ENCODE peak calls at places on chromosomes 1 and 21, in six cellular contexts. One of them, this sample, is unnamed.

GRCh38 chr1:6260961-6261614 is at the start of gene GPR153:
- DNase-seq in stimulated activated CD4-positive, alpha-beta T cell treated with anti-CD3 and anti-CD28 coated beads, Interleukin-1b, Interleukin-23, amount 100 ng/mL, for 24 hours: peak; percentile 43
- DNase-seq in activated CD4-positive, alpha-beta T cell treated with anti-CD3 and anti-CD28 coated beads, Interleukin-2, amount 10 ng/mL, durations not matched to agents 7 days and 5 days: peak; percentile 41
- DNase-seq in T-helper 2 cell treated with Interferon-gamma antibody and Interleukin-4, amounts not matched to agents 5 μg/mL and 100 μg/mL, for 36 hours: peak; percentile 60
- DNase-seq in HuH-7.5: peak; percentile 72
- DNase-seq in heart right ventricle: peak; percentile 63
- DNase-seq in this sample: no peak

GRCh38 chr1:209808059-209808494 is 2.1 kb upstream of the IRF6 start:
- DNase-seq in stimulated activated CD4-positive, alpha-beta T cell treated with anti-CD3 and anti-CD28 coated beads, Interleukin-1b, Interleukin-23, amount 100 ng/mL, for 24 hours: no peak
- DNase-seq in activated CD4-positive, alpha-beta T cell treated with anti-CD3 and anti-CD28 coated beads, Interleukin-2, amount 10 ng/mL, durations not matched to agents 7 days and 5 days: no peak
- DNase-seq in T-helper 2 cell treated with Interferon-gamma antibody and Interleukin-4, amounts not matched to agents 5 μg/mL and 100 μg/mL, for 36 hours: no peak
- DNase-seq in HuH-7.5: no peak
- DNase-seq in heart right ventricle: peak; percentile 59
- DNase-seq in this sample: peak; percentile 60

GRCh38 chr1:31505884-31506497 is 70.3 kb upstream of the TINAGL1 start:
- DNase-seq in stimulated activated CD4-positive, alpha-beta T cell treated with anti-CD3 and anti-CD28 coated beads, Interleukin-1b, Interleukin-23, amount 100 ng/mL, for 24 hours: peak; percentile 5
- DNase-seq in activated CD4-positive, alpha-beta T cell treated with anti-CD3 and anti-CD28 coated beads, Interleukin-2, amount 10 ng/mL, durations not matched to agents 7 days and 5 days: peak; percentile 73
- DNase-seq in T-helper 2 cell treated with Interferon-gamma antibody and Interleukin-4, amounts not matched to agents 5 μg/mL and 100 μg/mL, for 36 hours: peak; percentile 42
- DNase-seq in HuH-7.5: no peak
- DNase-seq in heart right ventricle: no peak
- DNase-seq in this sample: no peak

GRCh38 chr1:23838401-23838866 is 13.2 kb upstream of the HMGCL start:
- DNase-seq in stimulated activated CD4-positive, alpha-beta T cell treated with anti-CD3 and anti-CD28 coated beads, Interleukin-1b, Interleukin-23, amount 100 ng/mL, for 24 hours: peak; percentile 60
- DNase-seq in activated CD4-positive, alpha-beta T cell treated with anti-CD3 and anti-CD28 coated beads, Interleukin-2, amount 10 ng/mL, durations not matched to agents 7 days and 5 days: peak; percentile 75
- DNase-seq in T-helper 2 cell treated with Interferon-gamma antibody and Interleukin-4, amounts not matched to agents 5 μg/mL and 100 μg/mL, for 36 hours: peak; percentile 56
- DNase-seq in HuH-7.5: peak; percentile 51
- DNase-seq in heart right ventricle: peak; percentile 73
- DNase-seq in this sample: peak; percentile 71

GRCh38 chr1:160540859-160541233 is 17.8 kb upstream of the SLAMF6 start:
- DNase-seq in stimulated activated CD4-positive, alpha-beta T cell treated with anti-CD3 and anti-CD28 coated beads, Interleukin-1b, Interleukin-23, amount 100 ng/mL, for 24 hours: no peak
- DNase-seq in activated CD4-positive, alpha-beta T cell treated with anti-CD3 and anti-CD28 coated beads, Interleukin-2, amount 10 ng/mL, durations not matched to agents 7 days and 5 days: no peak
- DNase-seq in T-helper 2 cell treated with Interferon-gamma antibody and Interleukin-4, amounts not matched to agents 5 μg/mL and 100 μg/mL, for 36 hours: no peak
- DNase-seq in HuH-7.5: no peak
- DNase-seq in heart right ventricle: no peak
- DNase-seq in this sample: no peak

GRCh38 chr1:157496121-157496526 is 56.2 kb downstream of the FCRL5 start:
- DNase-seq in stimulated activated CD4-positive, alpha-beta T cell treated with anti-CD3 and anti-CD28 coated beads, Interleukin-1b, Interleukin-23, amount 100 ng/mL, for 24 hours: peak; percentile 4
- DNase-seq in activated CD4-positive, alpha-beta T cell treated with anti-CD3 and anti-CD28 coated beads, Interleukin-2, amount 10 ng/mL, durations not matched to agents 7 days and 5 days: peak; percentile 62
- DNase-seq in T-helper 2 cell treated with Interferon-gamma antibody and Interleukin-4, amounts not matched to agents 5 μg/mL and 100 μg/mL, for 36 hours: peak; percentile 23
- DNase-seq in HuH-7.5: peak; percentile 16
- DNase-seq in heart right ventricle: no peak
- DNase-seq in this sample: peak; percentile 64

GRCh38 chr1:152487871-152488270 is 22.7 kb upstream of the LCE5A start:
- DNase-seq in stimulated activated CD4-positive, alpha-beta T cell treated with anti-CD3 and anti-CD28 coated beads, Interleukin-1b, Interleukin-23, amount 100 ng/mL, for 24 hours: no peak
- DNase-seq in activated CD4-positive, alpha-beta T cell treated with anti-CD3 and anti-CD28 coated beads, Interleukin-2, amount 10 ng/mL, durations not matched to agents 7 days and 5 days: no peak
- DNase-seq in T-helper 2 cell treated with Interferon-gamma antibody and Interleukin-4, amounts not matched to agents 5 μg/mL and 100 μg/mL, for 36 hours: no peak
- DNase-seq in HuH-7.5: no peak
- DNase-seq in heart right ventricle: no peak
- DNase-seq in this sample: no peak

GRCh38 chr1:162466797-162467196 is 30.8 kb upstream of the UHMK1 start:
- DNase-seq in stimulated activated CD4-positive, alpha-beta T cell treated with anti-CD3 and anti-CD28 coated beads, Interleukin-1b, Interleukin-23, amount 100 ng/mL, for 24 hours: no peak
- DNase-seq in activated CD4-positive, alpha-beta T cell treated with anti-CD3 and anti-CD28 coated beads, Interleukin-2, amount 10 ng/mL, durations not matched to agents 7 days and 5 days: no peak
- DNase-seq in T-helper 2 cell treated with Interferon-gamma antibody and Interleukin-4, amounts not matched to agents 5 μg/mL and 100 μg/mL, for 36 hours: no peak
- DNase-seq in HuH-7.5: no peak
- DNase-seq in heart right ventricle: no peak
- DNase-seq in this sample: no peak

GRCh38 chr21:26709090-26709489 is 136.0 kb upstream of the CYYR1 start:
- DNase-seq in stimulated activated CD4-positive, alpha-beta T cell treated with anti-CD3 and anti-CD28 coated beads, Interleukin-1b, Interleukin-23, amount 100 ng/mL, for 24 hours: no peak
- DNase-seq in activated CD4-positive, alpha-beta T cell treated with anti-CD3 and anti-CD28 coated beads, Interleukin-2, amount 10 ng/mL, durations not matched to agents 7 days and 5 days: no peak
- DNase-seq in T-helper 2 cell treated with Interferon-gamma antibody and Interleukin-4, amounts not matched to agents 5 μg/mL and 100 μg/mL, for 36 hours: no peak
- DNase-seq in HuH-7.5: no peak
- DNase-seq in heart right ventricle: no peak
- DNase-seq in this sample: no peak

GRCh38 chr1:115697619-115698018 is 55.8 kb downstream of the VANGL1 start:
- DNase-seq in stimulated activated CD4-positive, alpha-beta T cell treated with anti-CD3 and anti-CD28 coated beads, Interleukin-1b, Interleukin-23, amount 100 ng/mL, for 24 hours: no peak
- DNase-seq in activated CD4-positive, alpha-beta T cell treated with anti-CD3 and anti-CD28 coated beads, Interleukin-2, amount 10 ng/mL, durations not matched to agents 7 days and 5 days: no peak
- DNase-seq in T-helper 2 cell treated with Interferon-gamma antibody and Interleukin-4, amounts not matched to agents 5 μg/mL and 100 μg/mL, for 36 hours: no peak
- DNase-seq in HuH-7.5: no peak
- DNase-seq in heart right ventricle: no peak
- DNase-seq in this sample: no peak

GRCh38 chr1:54965624-54966340 is 14.6 kb upstream of the TMEM61 start:
- DNase-seq in stimulated activated CD4-positive, alpha-beta T cell treated with anti-CD3 and anti-CD28 coated beads, Interleukin-1b, Interleukin-23, amount 100 ng/mL, for 24 hours: no peak
- DNase-seq in activated CD4-positive, alpha-beta T cell treated with anti-CD3 and anti-CD28 coated beads, Interleukin-2, amount 10 ng/mL, durations not matched to agents 7 days and 5 days: no peak
- DNase-seq in T-helper 2 cell treated with Interferon-gamma antibody and Interleukin-4, amounts not matched to agents 5 μg/mL and 100 μg/mL, for 36 hours: no peak
- DNase-seq in HuH-7.5: no peak
- DNase-seq in heart right ventricle: peak; percentile 50
- DNase-seq in this sample: no peak

GRCh38 chr21:30924171-30924680 is 42.8 kb upstream of the KRTAP11-1 start:
- DNase-seq in stimulated activated CD4-positive, alpha-beta T cell treated with anti-CD3 and anti-CD28 coated beads, Interleukin-1b, Interleukin-23, amount 100 ng/mL, for 24 hours: no peak
- DNase-seq in activated CD4-positive, alpha-beta T cell treated with anti-CD3 and anti-CD28 coated beads, Interleukin-2, amount 10 ng/mL, durations not matched to agents 7 days and 5 days: no peak
- DNase-seq in T-helper 2 cell treated with Interferon-gamma antibody and Interleukin-4, amounts not matched to agents 5 μg/mL and 100 μg/mL, for 36 hours: no peak
- DNase-seq in HuH-7.5: no peak
- DNase-seq in heart right ventricle: no peak
- DNase-seq in this sample: no peak